ENCODE peak calls at places on chromosomes 13 and 19, in seven cellular contexts. W, C, P, X, K, J and B are unnamed samples.

GRCh38 chr19:42424712-42425131 is 2.5 kb downstream of the LIPE start:
- DNase-seq in W (no peak), C (no peak), P (no peak), X (no peak), K (no peak), J (no peak), B (no peak)

GRCh38 chr13:73325351-73326214 is 266.8 kb downstream of the KLF5 start:
- DNase-seq in W (no peak), C (no peak), P (no peak), X (peak), K (no peak), J (no peak), B (no peak)

GRCh38 chr13:114145256-114145655 is 12.8 kb upstream of the RASA3 start:
- DNase-seq in W (no peak), C (no peak), P (no peak), X (no peak), K (peak), J (no peak), B (no peak)

GRCh38 chr13:59409211-59409610 is 754.5 kb downstream of the DIAPH3 start:
- DNase-seq in W (no peak), C (no peak), P (no peak), X (no peak), K (peak), J (no peak), B (no peak)

GRCh38 chr13:20720499-20720898 is 17.0 kb downstream of the IL17D start:
- DNase-seq in W (no peak), C (no peak), P (no peak), X (no peak), K (no peak), J (no peak), B (no peak)

GRCh38 chr19:4660181-4660791 is 9.9 kb downstream of the MYDGF start:
- DNase-seq in W (no peak), C (peak), P (no peak), X (peak), K (no peak), J (no peak), B (no peak)

GRCh38 chr19:11538232-11539036 is at the start of gene CNN1:
- DNase-seq in W (no peak), C (no peak), P (no peak), X (no peak), K (no peak), J (no peak), B (no peak)

GRCh38 chr13:65336916-65337315 is 1893.2 kb downstream of the PCDH9 start:
- DNase-seq in W (no peak), C (no peak), P (no peak), X (no peak), K (no peak), J (no peak), B (no peak)

GRCh38 chr19:19866599-19867248 is 1.0 kb downstream of the ZNF253 start:
- DNase-seq in W (peak), C (peak), P (peak), X (no peak), K (peak), J (no peak), B (peak)